ENCODE peak calls at places on chromosomes 1 and 21, in four cellular contexts. D is Peyer's patch, P is A549, J is stomach. B is an unnamed sample.

GRCh38 chr1:18739956-18740355 is 109.3 kb downstream of the PAX7 start:
- DNase-seq in P (no peak), J (no peak), D (no peak), B (no peak)

GRCh38 chr21:35838987-35839763 is 221.2 kb downstream of the SETD4 start:
- DNase-seq in P (no peak), D (no peak), J (no peak), B (no peak)

GRCh38 chr21:45252448-45252925 is 35.2 kb downstream of the POFUT2 start:
- DNase-seq in P (no peak), D (no peak), J (no peak), B (no peak)

GRCh38 chr21:43975469-43976098 is 36.5 kb upstream of the TRAPPC10 start:
- DNase-seq in P (peak; percentile 67), J (peak; percentile 86), D (peak; percentile 83), B (peak; percentile 78)

GRCh38 chr1:39149509-39149908 is 55.0 kb upstream of the MACF1 start:
- DNase-seq in P (no peak), J (no peak), D (no peak), B (no peak)

GRCh38 chr1:100927276-100927675 is 31.4 kb downstream of the SLC30A7 start:
- DNase-seq in J (no peak), D (no peak), P (no peak), B (no peak)

GRCh38 chr1:116161877-116162390 is 50.7 kb downstream of the MAB21L3 start:
- DNase-seq in J (no peak), D (no peak), P (no peak), B (no peak)

GRCh38 chr1:24119859-24120756 is 8.2 kb upstream of the MYOM3 start:
- DNase-seq in D (peak; percentile 84), P (no peak), J (peak; percentile 72), B (peak; percentile 66)

GRCh38 chr1:22122273-22123070 is 20.4 kb downstream of the WNT4 start:
- DNase-seq in P (no peak), D (peak; percentile 38), J (no peak), B (no peak)

GRCh38 chr1:60874703-60875102 is 207.7 kb upstream of the NFIA start:
- DNase-seq in D (no peak), P (no peak), J (no peak), B (no peak)

GRCh38 chr1:72481420-72481819 is 199.1 kb upstream of the NEGR1 start:
- DNase-seq in D (no peak), J (no peak), P (no peak), B (no peak)

GRCh38 chr1:63630666-63631065 is 37.5 kb downstream of the PGM1 start:
- DNase-seq in P (no peak), J (no peak), D (no peak), B (no peak)

GRCh38 chr1:42940851-42941639 is 17.6 kb downstream of the SLC2A1 start:
- DNase-seq in P (no peak), J (no peak), D (peak; percentile 34), B (peak; percentile 57)

GRCh38 chr21:39588884-39589283 is 23.9 kb upstream of the B3GALT5 start:
- DNase-seq in D (no peak), J (no peak), P (no peak), B (no peak)

GRCh38 chr1:101188311-101188710 is 48.5 kb upstream of the S1PR1 start:
- DNase-seq in P (no peak), D (no peak), J (no peak), B (no peak)

GRCh38 chr1:175887981-175888428 is 144.6 kb upstream of the TNR start:
- DNase-seq in D (peak; percentile 65), P (peak; percentile 88), J (peak; percentile 30), B (no peak)

GRCh38 chr21:34129971-34130597 is 56.7 kb downstream of the MRPS6 start:
- DNase-seq in P (no peak), D (no peak), J (no peak), B (no peak)

GRCh38 chr1:198749279-198749678 is 110.4 kb downstream of the PTPRC start:
- DNase-seq in P (no peak), J (no peak), D (no peak), B (no peak)

GRCh38 chr1:157628773-157629172 is 30.9 kb upstream of the FCRL4 start:
- DNase-seq in P (no peak), J (no peak), D (no peak), B (no peak)

GRCh38 chr1:158043232-158043631 is 49.8 kb downstream of the KIRREL1 start:
- DNase-seq in P (no peak), J (no peak), D (no peak), B (no peak)

GRCh38 chr21:37367758-37368535 is 1.4 kb downstream of the DYRK1A start:
- DNase-seq in J (peak; percentile 44), D (peak; percentile 68), P (no peak), B (peak; percentile 12)

GRCh38 chr1:86516366-86516765 is 30.5 kb upstream of the CLCA4 start:
- DNase-seq in P (no peak), J (no peak), D (no peak), B (no peak)

GRCh38 chr1:57752847-57753246 is 329.0 kb upstream of the DAB1 start:
- DNase-seq in D (no peak), P (no peak), J (no peak), B (no peak)

GRCh38 chr1:17819129-17819802 is 64.1 kb downstream of the ACTL8 start:
- DNase-seq in D (no peak), P (no peak), J (peak; percentile 17), B (no peak)

GRCh38 chr1:203464743-203465142 is 10.9 kb upstream of the PRELP start:
- DNase-seq in P (no peak), J (no peak), D (no peak), B (no peak)

DNA sequence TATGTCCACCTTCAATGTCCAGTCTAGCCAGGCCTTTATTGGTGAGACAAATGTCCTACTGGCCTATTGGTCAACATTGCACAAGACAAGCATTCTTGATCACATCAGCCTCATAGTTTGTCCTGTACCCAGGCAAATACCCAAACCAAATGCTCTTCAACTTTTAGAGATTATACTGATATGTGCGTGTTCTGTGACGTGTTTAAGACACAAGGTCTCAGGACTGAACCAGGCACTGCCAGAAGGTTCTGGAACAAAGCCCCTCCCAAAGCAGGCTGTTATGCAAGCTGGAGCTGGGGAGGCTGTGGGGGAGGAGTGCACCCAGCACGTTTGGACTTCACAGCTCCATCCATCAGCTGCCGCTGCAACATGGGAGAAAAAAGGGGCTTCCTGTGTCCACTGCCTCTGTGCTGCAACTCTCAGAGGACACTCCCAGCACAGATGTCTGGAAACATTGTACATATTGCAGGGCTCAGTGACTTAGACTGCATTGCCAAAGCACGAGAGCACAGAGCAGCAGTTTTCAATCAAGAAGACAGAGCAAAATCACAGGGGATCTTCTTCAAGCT is 45.9 kb downstream of the NID1 start:
- DNase-seq in P (no peak), D (no peak), J (peak; percentile 50), B (no peak)
- TF ChIP-seq POLR2A in P (no peak), D (no peak), J (no peak), B (no peak)

DNA sequence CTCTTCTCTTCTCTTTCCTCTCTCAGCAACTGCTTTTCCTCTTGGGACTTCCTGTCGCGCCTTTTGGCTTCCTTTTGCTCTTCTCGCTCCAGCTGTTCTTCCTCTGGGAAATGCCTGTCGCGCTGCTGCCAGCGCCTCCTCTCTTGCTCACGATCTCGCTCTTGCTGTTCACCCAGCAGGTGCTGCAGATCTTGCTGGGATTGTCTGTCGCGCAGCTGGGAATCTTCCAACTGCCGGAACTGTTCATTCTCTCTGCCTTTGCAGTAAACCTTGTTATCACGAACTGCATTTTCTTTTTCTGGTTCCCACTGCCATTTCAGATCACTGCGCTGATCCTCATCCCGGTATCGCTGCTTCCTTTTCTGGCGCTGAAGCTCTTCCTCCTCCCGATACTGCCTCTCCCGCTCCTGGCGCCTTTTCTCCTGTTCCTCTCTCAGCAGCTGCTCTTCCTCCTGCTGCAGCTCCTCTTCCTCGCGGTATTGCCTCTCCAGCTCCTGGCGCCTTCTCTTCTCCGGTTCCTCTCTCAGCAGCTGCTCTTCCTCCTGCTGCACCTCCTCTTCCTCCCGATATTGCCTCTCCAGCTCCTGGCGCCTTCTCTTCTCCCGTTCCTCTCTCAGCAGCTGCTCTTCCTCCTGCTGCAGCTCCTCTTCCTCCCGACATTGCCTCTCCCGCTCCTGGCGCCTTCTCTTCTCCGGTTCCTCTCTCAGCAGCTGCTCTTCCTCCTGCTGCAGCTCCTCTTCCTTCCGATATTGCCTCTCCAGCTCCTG is 5.8 kb downstream of the TCHH start:
- DNase-seq in J (no peak), P (no peak), D (no peak), B (no peak)
- H3K4me3 ChIP-seq in J (peak overlapping the region; percentile 65), P (peak overlapping the region; percentile 49), D (peak overlapping the region; percentile 50), B (peak overlapping the region; percentile 30)

GRCh38 chr1:13585599-13585965 is 1.9 kb downstream of the PDPN start:
- DNase-seq in J (no peak), P (no peak), D (no peak), B (no peak)
- H3K4me1 ChIP-seq in J (peaks cover 7% of the 10 kb centered on the region), P (no peaks in the 10 kb centered on the region), D (no peaks in the 10 kb centered on the region), B (no peaks in the 10 kb centered on the region)

DNA sequence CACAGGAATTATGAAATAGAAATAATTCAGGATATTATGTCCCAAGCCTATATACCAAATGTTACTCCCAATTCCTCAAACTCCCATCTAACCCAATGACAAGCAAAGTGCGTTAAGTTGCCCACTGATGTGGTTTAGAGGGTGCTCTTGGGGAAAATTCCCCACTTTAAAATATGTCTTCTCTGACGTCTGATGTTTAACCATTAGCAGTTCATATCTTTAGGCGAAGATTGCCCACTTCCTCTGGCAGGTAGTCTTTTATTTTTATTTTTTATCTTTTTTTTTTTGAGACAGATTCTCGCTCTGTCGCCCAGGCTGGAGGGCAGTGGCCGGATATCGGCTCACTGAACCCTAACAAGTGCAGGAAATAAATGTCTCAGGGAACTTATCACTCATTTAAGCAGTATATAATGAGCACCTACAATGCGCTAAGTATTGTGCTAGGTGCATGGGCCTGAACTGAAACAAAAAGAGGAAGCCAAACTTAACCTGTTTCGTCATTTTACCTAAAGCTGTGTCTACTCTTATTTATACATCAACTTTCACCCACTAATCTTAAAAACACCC is 1.3 kb upstream of the LYST start:
- DNase-seq in D (no peak), P (no peak), J (no peak), B (no peak)
- TF ChIP-seq POLR2A in D (no peak), P (no peak), J (no peak), B (no peak)

GRCh38 chr1:243488459-243489163 is 232.8 kb downstream of the SDCCAG8 start:
- DNase-seq in J (no peak), D (no peak), P (no peak), B (no peak)

GRCh38 chr1:243489681-243490080 is 233.8 kb downstream of the SDCCAG8 start:
- DNase-seq in J (no peak), P (no peak), D (no peak), B (no peak)

GRCh38 chr1:243489164-243489527 is 233.3 kb downstream of the SDCCAG8 start:
- DNase-seq in J (no peak), P (no peak), D (no peak), B (no peak)

GRCh38 chr1:243487036-243487648 is 231.3 kb downstream of the SDCCAG8 start:
- DNase-seq in D (no peak), P (no peak), J (no peak), B (no peak)

DNA sequence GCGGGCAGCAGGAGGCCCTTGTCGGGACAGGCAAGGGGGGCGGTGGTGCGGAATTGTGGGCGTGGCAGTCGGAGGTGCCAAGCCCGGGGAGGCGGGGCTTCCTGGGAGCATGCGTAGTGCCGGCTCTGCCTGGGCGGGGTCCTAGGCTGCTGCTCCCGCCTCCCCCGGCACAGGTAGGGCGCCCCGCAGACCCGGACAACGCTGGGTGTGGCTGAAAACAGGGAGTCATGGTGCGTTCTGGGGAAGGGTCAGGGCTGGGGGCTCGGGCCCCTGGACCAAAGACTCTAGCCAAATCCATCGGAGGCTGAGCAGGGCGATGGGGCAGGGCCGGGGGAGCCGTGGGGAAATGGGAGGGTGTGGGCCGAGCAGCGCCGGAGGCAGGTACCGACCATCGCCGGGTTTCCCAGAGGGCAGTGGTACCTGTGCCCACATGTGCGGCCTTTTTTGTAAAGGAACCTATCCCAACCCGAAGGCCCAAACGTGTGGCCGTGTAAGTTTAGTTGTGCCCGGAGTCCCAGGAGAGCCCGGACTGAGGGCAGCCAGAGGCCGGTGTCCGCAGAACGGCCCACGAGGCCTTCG is 231.9 kb downstream of the SDCCAG8 start:
- DNase-seq in P (peak; percentile 86), J (no peak), D (peak; percentile 55), B (no peak)
- H3K4me3 ChIP-seq in P (peak overlapping the region; percentile 64), J (peak overlapping the region; percentile 11), D (peak overlapping the region; percentile 28), B (peak overlapping the region; percentile 24)

GRCh38 chr1:111629190-111629954 is 9.8 kb downstream of the RAP1A start:
- DNase-seq in J (no peak), D (no peak), P (no peak), B (no peak)
- H3K4me1 ChIP-seq in J (peaks cover 14% of the 10 kb centered on the region), D (peaks cover 5% of the 10 kb centered on the region), P (no peaks in the 10 kb centered on the region), B (no peaks in the 10 kb centered on the region)